ENCODE peak calls at places on chromosomes 5 and 9, in six cellular contexts. K, F, Q, D, N and M are unnamed samples.

GRCh38 chr5:180116441-180117377 is 45.1 kb upstream of the RNF130 start:
- DNase-seq in K (no peak), F (no peak), Q (peak), D (peak), N (no peak), M (no peak)

GRCh38 chr9:114908796-114909448 is 21.5 kb downstream of the TNFSF8 start:
- DNase-seq in K (peak), F (no peak), Q (no peak), D (no peak), N (peak), M (peak)

GRCh38 chr9:3012245-3012644 is 168.3 kb upstream of the PUM3 start:
- DNase-seq in K (no peak), F (no peak), Q (no peak), D (no peak), N (no peak), M (no peak)

GRCh38 chr5:117236941-117237340 is 662.3 kb upstream of the SEMA6A start:
- DNase-seq in K (no peak), F (no peak), Q (no peak), D (no peak), N (peak), M (no peak)

GRCh38 chr5:146793709-146794108 is 84.8 kb downstream of the PPP2R2B start:
- DNase-seq in K (no peak), F (no peak), Q (no peak), D (no peak), N (no peak), M (no peak)

GRCh38 chr5:65830856-65831255 is 95.5 kb upstream of the ERBIN start:
- DNase-seq in K (no peak), F (peak), Q (no peak), D (no peak), N (no peak), M (no peak)

GRCh38 chr5:151051931-151052608 is 28.8 kb downstream of the TNIP1 start:
- DNase-seq in K (no peak), F (no peak), Q (no peak), D (no peak), N (no peak), M (no peak)

GRCh38 chr5:78717674-78718073 is 69.1 kb upstream of the LHFPL2 start:
- DNase-seq in K (peak), F (no peak), Q (no peak), D (no peak), N (no peak), M (peak)

GRCh38 chr5:22852807-22853670 is at the start of gene CDH12:
- DNase-seq in K (peak), F (peak), Q (peak), D (peak), N (no peak), M (no peak)

GRCh38 chr5:72268753-72269410 is 51.2 kb downstream of the MRPS27 start:
- DNase-seq in K (peak), F (peak), Q (peak), D (peak), N (peak), M (peak)

GRCh38 chr9:70641631-70642030 is 227.2 kb upstream of the KLF9 start:
- DNase-seq in K (no peak), F (no peak), Q (no peak), D (no peak), N (no peak), M (no peak)

GRCh38 chr9:12748016-12748415 is 26.8 kb upstream of the LURAP1L start:
- DNase-seq in K (peak), F (no peak), Q (no peak), D (no peak), N (no peak), M (peak)

GRCh38 chr9:124776952-124777645 is at the start of gene OLFML2A:
- DNase-seq in K (no peak), F (no peak), Q (no peak), D (peak), N (no peak), M (no peak)

GRCh38 chr9:34976441-34976840 is 13.1 kb upstream of the DNAJB5 start:
- DNase-seq in K (no peak), F (no peak), Q (no peak), D (no peak), N (no peak), M (no peak)

GRCh38 chr5:17148481-17148880 is 69.0 kb upstream of the BASP1 start:
- DNase-seq in K (no peak), F (no peak), Q (no peak), D (no peak), N (no peak), M (peak)

GRCh38 chr9:82680179-82680935 is 382.6 kb downstream of the RASEF start:
- DNase-seq in K (no peak), F (no peak), Q (no peak), D (no peak), N (no peak), M (no peak)

GRCh38 chr5:126358525-126358924 is 64.7 kb upstream of the GRAMD2B start:
- DNase-seq in K (peak), F (no peak), Q (no peak), D (no peak), N (no peak), M (peak)

GRCh38 chr5:122781465-122781864 is 6.6 kb downstream of the SNX2 start:
- DNase-seq in K (no peak), F (no peak), Q (no peak), D (no peak), N (no peak), M (no peak)

GRCh38 chr5:115417076-115417475 is 120.6 kb upstream of the CCDC112 start:
- DNase-seq in K (no peak), F (no peak), Q (no peak), D (no peak), N (no peak), M (no peak)

GRCh38 chr9:130780865-130781504 is 54.1 kb upstream of the ABL1 start:
- DNase-seq in K (peak), F (no peak), Q (no peak), D (no peak), N (peak), M (peak)

GRCh38 chr9:121048175-121048574 is 1.9 kb downstream of the C5 start:
- DNase-seq in K (no peak), F (no peak), Q (no peak), D (no peak), N (no peak), M (no peak)

GRCh38 chr5:160108124-160108523 is 11.1 kb downstream of the PWWP2A start:
- DNase-seq in K (no peak), F (no peak), Q (no peak), D (no peak), N (no peak), M (no peak)

DNA sequence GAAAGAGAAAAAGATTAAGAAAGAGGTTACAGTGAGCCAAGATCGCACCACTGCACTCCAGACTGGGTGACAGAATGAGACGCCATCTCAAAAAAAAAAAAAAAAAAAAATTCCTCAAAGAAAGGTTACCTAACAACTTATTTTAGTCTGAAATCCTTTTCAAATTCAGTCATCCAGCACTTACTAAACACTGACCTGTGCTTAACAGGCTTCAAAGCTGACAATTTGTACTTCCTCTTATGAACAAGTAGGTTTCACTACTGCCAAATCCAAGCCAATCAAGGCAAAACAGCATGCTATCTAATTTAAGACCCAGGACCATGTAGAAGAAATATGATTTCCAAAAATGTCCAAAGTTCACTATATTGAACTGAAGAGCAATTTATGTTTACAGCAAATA is 13.6 kb downstream of the PWWP2A start:
- DNase-seq in K (no peak), F (no peak), Q (no peak), D (no peak), N (no peak), M (no peak)
- H4K91ac ChIP-seq in K (no peak), F (no peak), Q (no peak), D (no peak), N (no peak), M (no peak)

DNA sequence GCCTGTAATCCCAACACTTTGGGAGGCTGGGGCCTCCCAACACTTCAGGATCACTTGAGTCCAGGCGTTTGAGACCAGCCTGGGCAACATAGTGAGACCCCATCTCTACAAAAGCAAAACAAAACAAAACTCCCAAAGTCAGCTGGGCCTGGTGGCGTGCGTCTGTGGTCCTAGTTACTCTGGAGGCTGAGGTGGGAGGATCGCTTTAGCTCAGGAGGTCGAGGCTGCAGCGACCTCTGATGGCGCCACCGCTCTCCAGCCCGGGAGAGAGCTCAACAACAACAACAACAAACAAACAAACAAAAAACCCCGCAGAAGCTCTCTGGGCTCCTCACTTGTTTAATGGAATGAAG is 528 bp downstream of the ACOT12 start:
- DNase-seq in K (no peak), F (no peak), Q (no peak), D (no peak), N (no peak), M (no peak)
- H4K91ac ChIP-seq in K (no peak), F (no peak), Q (no peak), D (no peak), N (no peak), M (no peak)

DNA sequence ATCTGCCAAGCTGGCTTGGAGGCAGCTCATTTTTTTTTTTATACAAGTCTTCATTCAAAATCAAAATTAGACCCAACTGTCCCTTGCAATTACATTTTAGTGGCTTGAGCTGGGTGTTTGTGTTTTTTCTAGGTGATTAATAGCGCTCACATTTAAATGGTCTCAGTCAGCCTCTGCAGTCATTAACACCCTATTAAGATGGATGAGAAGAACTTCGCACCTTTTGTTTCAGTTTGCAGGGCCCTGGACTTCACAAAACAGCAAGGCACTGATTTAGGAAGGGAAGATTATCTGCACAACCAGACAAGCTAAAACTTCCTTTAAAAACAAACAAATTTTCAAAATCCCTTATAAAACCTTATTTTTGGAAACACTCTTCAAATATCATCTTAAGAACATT is 374.8 kb downstream of the EFNA5 start:
- DNase-seq in K (no peak), F (no peak), Q (no peak), D (no peak), N (no peak), M (no peak)
- H4K91ac ChIP-seq in K (no peak), F (no peak), Q (no peak), D (no peak), N (no peak), M (no peak)

GRCh38 chr5:196350-196749 is 5.1 kb downstream of the LRRC14B start:
- DNase-seq in K (no peak), F (no peak), Q (no peak), D (no peak), N (no peak), M (no peak)

GRCh38 chr5:198516-198915 is 7.2 kb downstream of the LRRC14B start:
- DNase-seq in K (no peak), F (no peak), Q (no peak), D (peak), N (no peak), M (no peak)

GRCh38 chr5:198941-199820 is 7.9 kb downstream of the LRRC14B start:
- DNase-seq in K (no peak), F (no peak), Q (no peak), D (no peak), N (no peak), M (no peak)

GRCh38 chr5:199821-200645 is 8.7 kb downstream of the LRRC14B start:
- DNase-seq in K (no peak), F (no peak), Q (no peak), D (no peak), N (no peak), M (no peak)

DNA sequence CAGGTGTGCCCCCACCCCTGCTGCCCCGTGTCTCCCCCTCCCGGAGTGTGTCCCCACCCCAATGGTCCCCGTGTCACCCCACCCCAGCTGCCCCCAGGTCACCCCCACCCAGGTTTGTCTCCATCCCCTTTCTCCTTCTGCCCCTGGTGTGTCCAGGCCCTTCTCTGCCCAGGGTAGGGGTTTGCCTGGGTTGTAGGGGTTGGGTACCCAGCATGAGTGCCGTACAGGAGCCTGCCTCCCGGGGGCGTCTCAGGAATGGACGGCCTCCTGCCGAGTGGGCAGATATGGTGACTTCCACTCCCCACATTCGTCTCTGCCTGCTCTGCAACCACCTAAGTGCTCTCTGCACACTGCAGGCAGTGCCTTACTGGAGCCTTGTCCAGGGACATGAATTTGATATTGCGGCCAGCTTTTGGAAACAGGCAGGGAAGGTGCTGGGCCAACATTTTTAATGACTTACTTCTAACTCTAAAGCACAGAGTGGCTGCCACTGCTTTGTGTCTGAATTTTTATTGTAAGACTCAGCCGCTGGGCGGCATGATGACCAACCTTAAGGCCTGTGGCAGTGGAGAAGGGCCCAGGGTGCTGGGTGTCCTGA is 6.7 kb downstream of the LRRC14B start:
- DNase-seq in K (no peak), F (no peak), Q (no peak), D (no peak), N (no peak), M (no peak)
- H4K91ac ChIP-seq in K (no peak), F (no peak), Q (no peak), D (no peak), N (no peak), M (no peak)

DNA sequence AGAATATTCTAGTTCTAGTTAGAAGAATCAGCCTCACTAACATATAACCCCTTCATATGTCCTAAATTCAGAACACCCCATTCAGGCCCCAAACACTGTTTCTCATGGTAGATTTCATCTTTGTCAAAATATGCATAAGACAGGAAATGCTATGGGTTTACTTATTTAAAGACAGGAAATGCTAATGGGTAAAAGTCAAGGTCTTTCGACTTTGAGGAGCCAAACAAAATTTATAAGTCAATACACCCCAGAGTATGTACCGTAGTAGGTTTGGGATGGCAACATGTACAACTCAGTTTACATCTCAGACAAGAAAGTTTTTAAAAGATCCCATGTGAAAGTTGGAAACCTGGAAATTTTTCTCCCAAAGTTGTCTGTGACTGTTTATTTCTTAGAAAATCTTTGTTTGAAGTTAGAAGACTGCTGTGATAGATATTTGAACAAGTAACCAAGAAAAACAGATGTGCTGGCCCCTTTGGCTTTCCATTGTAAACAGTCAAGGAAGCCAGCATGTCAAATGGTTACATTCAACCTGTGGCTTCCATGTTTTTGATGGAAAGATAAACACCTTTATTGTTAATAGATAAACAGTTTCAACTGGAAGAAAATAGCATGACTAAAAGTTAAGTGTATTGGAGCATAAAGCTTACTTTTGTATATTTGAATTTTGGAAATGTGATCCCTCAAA is 102.2 kb downstream of the INIP start:
- DNase-seq in K (peak), F (no peak), Q (no peak), D (no peak), N (no peak), M (peak)
- H4K91ac ChIP-seq in K (no peak), F (no peak), Q (no peak), D (no peak), N (no peak), M (no peak)

DNA sequence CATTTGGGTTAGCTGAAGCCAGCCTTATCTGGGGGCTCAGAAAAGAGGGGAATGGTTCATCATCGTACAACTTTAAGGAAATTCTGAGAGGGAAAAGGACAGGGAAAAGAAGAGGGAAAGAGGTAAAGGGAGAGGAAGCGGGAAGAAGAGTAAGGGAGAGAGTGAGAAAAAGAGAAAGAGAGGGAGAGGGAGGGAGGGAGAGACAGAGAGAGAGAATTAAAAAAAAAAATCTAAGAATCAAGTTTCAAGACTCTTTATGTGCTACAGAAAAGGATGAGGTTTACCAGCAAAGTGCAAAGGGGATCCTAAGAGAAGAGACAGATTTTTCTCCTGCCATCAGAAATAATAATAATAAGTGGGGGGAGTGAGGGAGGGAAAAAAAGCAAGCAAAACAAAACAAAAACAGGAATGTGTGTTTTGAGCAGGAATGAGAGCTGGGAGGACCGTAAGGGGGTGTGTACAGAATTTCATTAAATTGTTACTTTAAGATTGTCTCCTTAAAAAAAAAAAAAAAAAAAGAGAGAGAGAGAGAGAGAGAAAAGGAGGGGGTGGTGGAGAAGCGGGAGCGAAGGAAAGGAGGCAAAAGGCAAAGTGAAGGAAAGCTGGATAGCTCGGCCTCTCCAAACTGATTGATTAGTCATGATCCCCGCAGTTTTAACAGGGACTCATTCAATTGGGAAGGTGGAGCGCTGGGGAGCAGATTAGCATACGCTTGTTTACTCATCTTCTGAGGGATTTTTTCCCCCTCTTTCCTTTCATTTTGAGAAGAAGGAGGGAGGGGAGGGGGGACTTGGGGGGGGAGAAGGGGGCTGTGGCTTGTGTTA is 438 bp upstream of the PAPPA start:
- DNase-seq in K (peak), F (peak), Q (peak), D (no peak), N (peak), M (peak)
- H4K91ac ChIP-seq in K (no peak), F (no peak), Q (no peak), D (no peak), N (no peak), M (peak)

DNA sequence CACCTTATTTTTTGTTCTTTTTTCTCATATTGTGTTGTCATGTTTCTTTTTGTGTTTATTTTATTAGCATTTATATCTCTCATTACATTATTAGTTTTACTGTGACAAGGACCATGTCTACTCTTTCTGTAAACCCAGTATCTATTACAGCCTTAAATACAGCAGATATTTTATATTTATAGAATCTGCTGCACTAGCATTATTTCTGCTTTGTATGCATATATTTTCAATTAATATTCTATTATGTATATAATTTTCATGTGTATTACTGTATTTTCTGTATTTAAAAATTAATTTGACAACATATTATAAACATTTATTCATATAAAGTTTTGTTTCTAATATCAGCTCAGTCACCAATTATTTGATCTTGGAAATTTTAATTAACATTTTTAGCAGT is 19.5 kb upstream of the C6 start:
- DNase-seq in K (no peak), F (no peak), Q (no peak), D (no peak), N (no peak), M (no peak)
- H4K91ac ChIP-seq in K (no peak), F (no peak), Q (no peak), D (no peak), N (no peak), M (no peak)

GRCh38 chr5:141524604-141525597 is 36.0 kb downstream of the PCDHGC5 start:
- DNase-seq in K (peak), F (peak), Q (peak), D (peak), N (peak), M (peak)
- H4K91ac ChIP-seq in K (peak), F (no peak), Q (no peak), D (peak), N (peak), M (peak)